ENCODE peak calls at places on chromosomes 7 and 10, in six cellular contexts. B is WERI-Rb-1, P is left ventricle myocardium inferior, W is A549, N is DND-41, E is astrocyte of the cerebellum. F is an unnamed sample.

GRCh38 chr10:80280071-80280800 is 9.2 kb downstream of the MAT1A start:
- DNase-seq in N (no peak), P (no peak), B (no peak), W (no peak), E (no peak), F (no peak)

GRCh38 chr10:77320852-77321496 is 316.6 kb downstream of the KCNMA1 start:
- DNase-seq in B (no peak), P (no peak), W (no peak), N (no peak), E (peak), F (peak)

GRCh38 chr10:32680803-32681557 is 235.0 kb downstream of the CCDC7 start:
- DNase-seq in P (no peak), B (no peak), W (no peak), N (no peak), E (peak), F (no peak)

GRCh38 chr10:23200997-23201652 is 9.0 kb downstream of the PTF1A start:
- DNase-seq in B (no peak), W (no peak), N (no peak), P (no peak), E (no peak), F (no peak)

GRCh38 chr7:641269-641671 is 85.2 kb upstream of the DNAAF5 start:
- DNase-seq in N (no peak), B (no peak), E (no peak), W (no peak), P (no peak), F (no peak)

GRCh38 chr7:143284591-143285453 is at the start of gene TMEM139:
- DNase-seq in W (no peak), P (no peak), E (no peak), B (no peak), N (no peak), F (no peak)

GRCh38 chr7:149854611-149855367 is 16.6 kb downstream of the ZNF862 start:
- DNase-seq in E (no peak), B (peak), P (peak), N (peak), W (no peak), F (no peak)

GRCh38 chr7:21300692-21301091 is 127.2 kb upstream of the SP4 start:
- DNase-seq in N (no peak), W (peak), P (no peak), E (no peak), B (no peak), F (no peak)

GRCh38 chr7:17027143-17027802 is 145.5 kb upstream of the AGR3 start:
- DNase-seq in W (no peak), B (no peak), E (no peak), P (no peak), N (no peak), F (no peak)

GRCh38 chr7:26614503-26614902 is 249.9 kb downstream of the SKAP2 start:
- DNase-seq in P (no peak), B (no peak), W (no peak), N (no peak), E (no peak), F (no peak)

GRCh38 chr10:92483539-92483938 is 90.4 kb downstream of the IDE start:
- DNase-seq in B (no peak), E (no peak), N (no peak), W (no peak), P (no peak), F (no peak)

GRCh38 chr7:138506764-138507163 is 46.7 kb downstream of the TRIM24 start:
- DNase-seq in N (no peak), B (no peak), P (no peak), E (no peak), W (no peak), F (no peak)

GRCh38 chr7:85424298-85424697 is 237.4 kb upstream of the SEMA3D start:
- DNase-seq in E (no peak), W (no peak), P (no peak), N (no peak), B (no peak), F (no peak)

GRCh38 chr7:24496031-24496430 is 77.2 kb upstream of the PALS2 start:
- DNase-seq in E (no peak), B (no peak), W (no peak), N (no peak), P (no peak), F (no peak)

GRCh38 chr10:43899224-43899959 is 250.7 kb upstream of the ZNF32 start:
- DNase-seq in P (no peak), N (no peak), B (no peak), W (no peak), E (no peak), F (no peak)

GRCh38 chr10:123252779-123253178 is 98.6 kb downstream of the BUB3 start:
- DNase-seq in E (no peak), B (no peak), W (no peak), N (no peak), P (no peak), F (no peak)

GRCh38 chr10:32318476-32318896 is 28.5 kb downstream of the EPC1 start:
- DNase-seq in P (no peak), E (no peak), W (no peak), B (no peak), N (no peak), F (no peak)

GRCh38 chr10:127148933-127149220 is 47.5 kb downstream of the INSYN2A start:
- DNase-seq in B (no peak), W (peak), P (no peak), N (no peak), E (peak), F (no peak)

GRCh38 chr7:27201231-27202017 is 1.5 kb upstream of the HOXA13 start:
- DNase-seq in W (no peak), E (no peak), P (no peak), B (no peak), N (no peak), F (no peak)

GRCh38 chr7:121505021-121505420 is 108.9 kb upstream of the FAM3C start:
- DNase-seq in P (no peak), B (no peak), E (no peak), W (no peak), N (no peak), F (peak)

GRCh38 chr10:28302012-28302667 is 724 bp downstream of the MPP7 start:
- DNase-seq in N (no peak), E (no peak), B (no peak), W (peak), P (no peak), F (no peak)

GRCh38 chr10:126950401-126951105 is 45.3 kb downstream of the DOCK1 start:
- DNase-seq in P (no peak), N (no peak), B (no peak), W (no peak), E (no peak), F (no peak)

GRCh38 chr7:65832281-65832680 is 40.6 kb upstream of the VKORC1L1 start:
- DNase-seq in E (peak), B (no peak), N (peak), P (no peak), W (no peak), F (no peak)

GRCh38 chr7:73683916-73684693 is 708 bp downstream of the BUD23 start:
- DNase-seq in W (no peak), N (no peak), P (no peak), B (no peak), E (no peak), F (no peak)

GRCh38 chr10:35236739-35237138 is 99.6 kb upstream of the CCNY start:
- DNase-seq in W (peak), B (no peak), N (no peak), E (no peak), P (no peak), F (no peak)

GRCh38 chr7:25216837-25217236 is 11.4 kb downstream of the NPVF start:
- DNase-seq in N (no peak), W (no peak), P (no peak), E (peak), B (no peak), F (peak)

GRCh38 chr7:128030999-128031681 is at the start of gene LRRC4:
- DNase-seq in B (peak), E (no peak), P (no peak), N (no peak), W (no peak), F (no peak)

GRCh38 chr10:112614072-112614471 is 167.1 kb downstream of the VTI1A start:
- DNase-seq in W (no peak), B (no peak), P (no peak), N (no peak), E (no peak), F (no peak)

GRCh38 chr10:69802424-69803161 is 887 bp downstream of the COL13A1 start:
- DNase-seq in N (no peak), W (no peak), B (peak), P (peak), E (no peak), F (no peak)

GRCh38 chr7:150998341-150998740 is 7.5 kb downstream of the NOS3 start:
- DNase-seq in B (no peak), P (no peak), N (no peak), E (no peak), W (no peak), F (no peak)

GRCh38 chr7:124276005-124276606 is 243.2 kb upstream of the TMEM229A start:
- DNase-seq in E (no peak), N (peak), P (no peak), W (peak), B (peak), F (peak)

GRCh38 chr7:132614428-132615076 is 38.3 kb upstream of the PLXNA4 start:
- DNase-seq in E (no peak), W (no peak), P (peak), B (no peak), N (peak), F (no peak)
- H3K4me3 ChIP-seq in E (peak), W (no peak), P (peak), B (no peak), N (no peak), F (no peak)

GRCh38 chr10:279655-280054 is 144.4 kb downstream of the ZMYND11 start:
- DNase-seq in W (no peak), N (no peak), P (no peak), B (no peak), E (no peak), F (no peak)
- TF ChIP-seq CTCF in W (peak), N (peak), P (no peak), B (no peak), E (no peak), F (peak)

DNA sequence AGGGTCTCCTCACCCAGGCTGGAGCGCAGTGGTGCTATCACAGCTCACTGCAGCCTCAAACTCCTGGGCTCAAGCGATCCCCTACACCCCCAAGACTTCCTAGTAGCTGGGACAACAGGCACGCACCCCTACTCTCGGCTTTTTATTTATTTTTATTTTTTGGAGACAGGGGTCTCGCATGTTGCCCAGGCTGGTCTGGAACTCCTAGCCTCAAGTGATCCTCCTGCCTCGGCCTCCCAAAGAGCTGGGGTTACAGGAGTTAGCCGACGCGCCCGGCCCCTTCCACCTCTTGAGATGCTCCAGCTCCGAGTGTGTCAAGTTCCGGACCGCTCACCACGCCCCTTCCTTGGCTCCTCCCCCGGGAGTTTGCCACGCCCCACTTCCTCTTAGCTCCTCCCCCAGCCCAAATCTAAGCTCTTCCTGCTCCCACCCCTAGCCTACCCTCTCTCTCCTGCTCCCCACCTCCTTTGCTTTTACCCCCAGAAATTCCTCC is 6.3 kb downstream of the NAT16 start:
- DNase-seq in N (no peak), P (no peak), W (peak), B (no peak), E (no peak), F (peak)
- H3K4me3 ChIP-seq in N (no peak), P (peak), W (peak), B (no peak), E (no peak), F (peak)

GRCh38 chr10:110353244-110354119 is 48.8 kb upstream of the SMNDC1 start:
- DNase-seq in W (peak), E (no peak), B (peak), N (no peak), P (no peak), F (peak)
- TF ChIP-seq CTCF in W (no peak), E (peak), B (peak), N (no peak), P (no peak), F (no peak)

F was measured in HFF-Myc.